ENCODE peak calls at places on chromosomes 5 and 9, in nine cellular contexts. H is HepG2, I is cardiac muscle cell, R is lower leg skin, J is stomach, B is heart left ventricle, S is GM12865, G is fibroblast of mammary gland, C is fibroblast of lung. Q is an unnamed sample.
A peak's percentile ranks its signal among the peaks of the same experiment; 100 is the strongest.

GRCh38 chr5:166338801-166339200 is 1952.6 kb upstream of the WWC1 start:
- DNase-seq in I (no peak), J (no peak), R (no peak), B (no peak), H (no peak), C (no peak), G (no peak), S (no peak), Q (no peak)

GRCh38 chr5:60417500-60418181 is 282.3 kb downstream of the DEPDC1B start:
- DNase-seq in S (no peak), G (no peak), J (no peak), I (no peak), H (peak; percentile 97), B (no peak), R (no peak), C (no peak), Q (no peak)

GRCh38 chr9:20941177-20941690 is 90.2 kb downstream of the HACD4 start:
- DNase-seq in G (peak; percentile 75), J (peak; percentile 65), I (peak; percentile 87), H (peak; percentile 63), S (peak; percentile 83), C (peak; percentile 74), R (no peak), B (peak; percentile 37), Q (peak; percentile 46)

GRCh38 chr9:6739218-6739617 is 18.6 kb upstream of the KDM4C start:
- DNase-seq in G (peak; percentile 31), H (peak; percentile 39), B (no peak), S (peak; percentile 34), J (no peak), R (no peak), I (no peak), C (peak; percentile 32), Q (no peak)

GRCh38 chr9:30116673-30117217 is 2267.7 kb upstream of the ACO1 start:
- DNase-seq in R (no peak), C (no peak), S (no peak), J (no peak), H (no peak), I (no peak), B (no peak), G (no peak), Q (no peak)

GRCh38 chr9:33453286-33453882 is 6.0 kb upstream of the AQP3 start:
- DNase-seq in C (no peak), H (no peak), R (no peak), J (no peak), S (no peak), I (no peak), G (no peak), B (no peak), Q (no peak)

GRCh38 chr9:34253460-34253837 is 74.6 kb downstream of the UBAP1 start:
- DNase-seq in J (no peak), G (peak; percentile 78), B (peak; percentile 89), I (peak; percentile 30), H (no peak), R (peak; percentile 83), S (no peak), C (peak; percentile 70), Q (no peak)

GRCh38 chr9:16265671-16266070 is 604.8 kb downstream of the BNC2 start:
- DNase-seq in H (no peak), R (peak; percentile 43), B (no peak), C (no peak), J (no peak), S (no peak), G (peak; percentile 54), I (no peak), Q (no peak)

GRCh38 chr5:127898551-127899213 is 184.9 kb upstream of the SLC12A2 start:
- DNase-seq in H (no peak), S (peak; percentile 12), B (no peak), R (no peak), G (peak; percentile 45), I (no peak), C (peak; percentile 62), J (no peak), Q (no peak)

GRCh38 chr9:116767219-116767618 is 80.1 kb downstream of the TRIM32 start:
- DNase-seq in S (no peak), R (no peak), J (no peak), I (peak; percentile 37), B (no peak), G (no peak), H (no peak), C (no peak), Q (no peak)

GRCh38 chr9:76441551-76442322 is 17.2 kb upstream of the GCNT1 start:
- DNase-seq in R (peak; percentile 40), J (no peak), I (no peak), H (no peak), S (peak; percentile 77), C (peak; percentile 71), G (peak; percentile 88), B (no peak), Q (no peak)

GRCh38 chr5:141565826-141566575 is 52.8 kb downstream of the DIAPH1 start:
- DNase-seq in S (no peak), H (no peak), G (peak; percentile 13), C (no peak), R (no peak), J (no peak), I (no peak), B (no peak), Q (no peak)

GRCh38 chr5:61270510-61271165 is 61.4 kb upstream of the ZSWIM6 start:
- DNase-seq in I (no peak), G (no peak), C (no peak), B (no peak), R (no peak), S (no peak), H (no peak), J (no peak), Q (no peak)

GRCh38 chr5:149434162-149435014 is 55.3 kb upstream of the IL17B start:
- DNase-seq in J (peak; percentile 74), H (no peak), G (peak; percentile 66), C (peak; percentile 75), S (peak; percentile 52), I (peak; percentile 84), R (no peak), B (peak; percentile 64), Q (no peak)

GRCh38 chr9:105132576-105132975 is 111.9 kb upstream of the SLC44A1 start:
- DNase-seq in I (no peak), B (no peak), C (peak; percentile 47), J (no peak), S (no peak), H (peak; percentile 43), R (no peak), G (peak; percentile 61), Q (no peak)

GRCh38 chr9:106916491-106917235 is 53.7 kb downstream of the ZNF462 start:
- DNase-seq in I (peak; percentile 42), B (peak; percentile 51), S (no peak), R (no peak), J (no peak), G (peak; percentile 80), C (peak; percentile 63), H (peak; percentile 23), Q (no peak)

GRCh38 chr9:135930446-135931345 is 23.4 kb upstream of the CAMSAP1 start:
- DNase-seq in I (no peak), J (no peak), C (no peak), G (no peak), S (no peak), B (no peak), R (no peak), H (no peak), Q (no peak)

GRCh38 chr9:71752928-71753327 is 15.4 kb downstream of the CEMIP2 start:
- DNase-seq in G (no peak), R (no peak), I (no peak), H (no peak), B (no peak), J (no peak), C (no peak), S (no peak), Q (no peak)

GRCh38 chr9:17613723-17614122 is 34.9 kb downstream of the SH3GL2 start:
- DNase-seq in R (no peak), I (no peak), S (no peak), B (no peak), C (peak; percentile 92), G (peak; percentile 85), J (no peak), H (no peak), Q (no peak)

GRCh38 chr5:73152411-73153388 is 20.3 kb upstream of the TMEM174 start:
- DNase-seq in R (no peak), H (no peak), I (no peak), S (no peak), J (no peak), B (no peak), C (no peak), G (no peak), Q (no peak)

GRCh38 chr5:111997308-111998159 is 240.5 kb upstream of the NREP start:
- DNase-seq in J (no peak), I (no peak), S (no peak), C (peak; percentile 99), R (no peak), B (no peak), G (peak; percentile 100), H (no peak), Q (no peak)

GRCh38 chr5:35717718-35718117 is 100.1 kb downstream of the SPEF2 start:
- DNase-seq in H (no peak), J (no peak), B (no peak), G (no peak), I (no peak), S (no peak), C (no peak), R (no peak), Q (no peak)

GRCh38 chr9:124054671-124055212 is 43.2 kb downstream of the LHX2 start:
- DNase-seq in H (peak; percentile 26), J (no peak), S (peak; percentile 91), R (no peak), C (peak; percentile 85), B (no peak), G (peak; percentile 64), I (no peak), Q (no peak)

GRCh38 chr9:89171693-89172092 is 6.9 kb downstream of the SHC3 start:
- DNase-seq in C (no peak), H (no peak), J (no peak), B (no peak), R (no peak), G (no peak), S (no peak), I (no peak), Q (no peak)
- TF ChIP-seq CTCF in C (no peak), H (peak; percentile 55), J (no peak), B (no peak), R (no peak), G (no peak), S (no peak), I (no peak), Q (no peak)

GRCh38 chr9:80500300-80500699 is 928.5 kb downstream of the TLE4 start:
- DNase-seq in I (no peak), J (no peak), G (no peak), B (no peak), C (no peak), R (no peak), S (peak; percentile 8), H (no peak), Q (no peak)
- TF ChIP-seq CTCF in I (no peak), J (no peak), G (no peak), B (no peak), C (no peak), R (no peak), S (no peak), H (no peak), Q (no peak)

GRCh38 chr9:37800631-37801286 is at the start of gene DCAF10:
- DNase-seq in I (peak; percentile 90), H (peak; percentile 72), S (peak; percentile 93), R (peak; percentile 97), J (peak; percentile 90), G (peak; percentile 76), B (peak; percentile 87), C (peak; percentile 86), Q (peak; percentile 88)
- TF ChIP-seq CTCF in I (no peak), H (peak; percentile 55), S (no peak), R (no peak), J (no peak), G (no peak), B (no peak), C (no peak), Q (no peak)

GRCh38 chr5:57302164-57302563 is 128.3 kb downstream of the GPBP1 start:
- DNase-seq in B (no peak), H (peak; percentile 28), I (no peak), C (peak; percentile 46), R (no peak), J (peak; percentile 34), G (peak; percentile 57), S (peak; percentile 51), Q (peak; percentile 79)
- TF ChIP-seq CTCF in B (no peak), H (no peak), I (no peak), C (no peak), R (no peak), J (no peak), G (peak; percentile 6), S (no peak), Q (no peak)

Q was measured in mucosa of descending colon.